ENCODE peak calls at places on chromosomes 13 and 19, in five cellular contexts. One of them, this sample, is unnamed.

GRCh38 chr19:49555600-49556411 is 24.6 kb downstream of the NOSIP start:
- DNase-seq in posterior cingulate gyrus: no peak
- DNase-seq in stomach: peak
- DNase-seq in body of pancreas: peak
- DNase-seq in HEK293T: peak
- DNase-seq in this sample: peak

GRCh38 chr13:79398915-79399314 is 7.1 kb downstream of the RBM26 start:
- DNase-seq in HEK293T: no peak
- DNase-seq in body of pancreas: no peak
- DNase-seq in stomach: no peak
- DNase-seq in posterior cingulate gyrus: no peak
- DNase-seq in this sample: no peak

GRCh38 chr19:50537306-50537685 is 23.6 kb upstream of the ASPDH start:
- DNase-seq in stomach: no peak
- DNase-seq in HEK293T: no peak
- DNase-seq in posterior cingulate gyrus: no peak
- DNase-seq in body of pancreas: no peak
- DNase-seq in this sample: no peak

GRCh38 chr19:13505761-13506549 is at the start of gene CACNA1A:
- DNase-seq in body of pancreas: peak
- DNase-seq in HEK293T: peak
- DNase-seq in stomach: no peak
- DNase-seq in posterior cingulate gyrus: no peak
- DNase-seq in this sample: no peak

GRCh38 chr19:36006955-36007354 is 1.7 kb downstream of the SYNE4 start:
- DNase-seq in body of pancreas: no peak
- DNase-seq in stomach: no peak
- DNase-seq in HEK293T: no peak
- DNase-seq in posterior cingulate gyrus: no peak
- DNase-seq in this sample: no peak

GRCh38 chr19:13031917-13032623 is 36.8 kb downstream of the NFIX start:
- DNase-seq in body of pancreas: no peak
- DNase-seq in stomach: no peak
- DNase-seq in HEK293T: no peak
- DNase-seq in posterior cingulate gyrus: peak
- DNase-seq in this sample: no peak

GRCh38 chr19:56637976-56638555 is 4.9 kb upstream of the SMIM17 start:
- DNase-seq in posterior cingulate gyrus: no peak
- DNase-seq in HEK293T: peak
- DNase-seq in stomach: peak
- DNase-seq in body of pancreas: peak
- DNase-seq in this sample: no peak

GRCh38 chr19:3512562-3512961 is 6.5 kb downstream of the FZR1 start:
- DNase-seq in stomach: no peak
- DNase-seq in posterior cingulate gyrus: no peak
- DNase-seq in HEK293T: no peak
- DNase-seq in body of pancreas: no peak
- DNase-seq in this sample: no peak

GRCh38 chr13:44719857-44720671 is 143.9 kb upstream of the TSC22D1 start:
- DNase-seq in posterior cingulate gyrus: no peak
- DNase-seq in stomach: no peak
- DNase-seq in body of pancreas: no peak
- DNase-seq in HEK293T: no peak
- DNase-seq in this sample: no peak

GRCh38 chr13:28357247-28357825 is 137.6 kb downstream of the FLT1 start:
- DNase-seq in posterior cingulate gyrus: no peak
- DNase-seq in body of pancreas: no peak
- DNase-seq in HEK293T: no peak
- DNase-seq in stomach: no peak
- DNase-seq in this sample: no peak

GRCh38 chr13:48591889-48592725 is 59.2 kb upstream of the RCBTB2 start:
- DNase-seq in HEK293T: no peak
- DNase-seq in posterior cingulate gyrus: no peak
- DNase-seq in body of pancreas: no peak
- DNase-seq in stomach: no peak
- DNase-seq in this sample: no peak

GRCh38 chr13:79780240-79780639 is 299.3 kb downstream of the NDFIP2 start:
- DNase-seq in posterior cingulate gyrus: no peak
- DNase-seq in body of pancreas: no peak
- DNase-seq in stomach: no peak
- DNase-seq in HEK293T: no peak
- DNase-seq in this sample: no peak

GRCh38 chr13:111119966-111120365 is 4.9 kb downstream of the ARHGEF7 start:
- DNase-seq in stomach: no peak
- DNase-seq in posterior cingulate gyrus: no peak
- DNase-seq in HEK293T: no peak
- DNase-seq in body of pancreas: no peak
- DNase-seq in this sample: no peak

GRCh38 chr19:20422616-20423205 is 142.9 kb downstream of the ZNF737 start:
- DNase-seq in stomach: no peak
- DNase-seq in HEK293T: no peak
- DNase-seq in body of pancreas: no peak
- DNase-seq in posterior cingulate gyrus: no peak
- DNase-seq in this sample: no peak

GRCh38 chr13:38684714-38685113 is 2.2 kb upstream of the FREM2 start:
- DNase-seq in HEK293T: no peak
- DNase-seq in body of pancreas: no peak
- DNase-seq in posterior cingulate gyrus: no peak
- DNase-seq in stomach: no peak
- DNase-seq in this sample: no peak

GRCh38 chr13:32535140-32535539 is 3.5 kb downstream of the N4BP2L2 start:
- DNase-seq in stomach: no peak
- DNase-seq in HEK293T: no peak
- DNase-seq in body of pancreas: no peak
- DNase-seq in posterior cingulate gyrus: no peak
- DNase-seq in this sample: no peak

GRCh38 chr19:35260694-35261304 is 8.0 kb upstream of the USF2 start:
- DNase-seq in posterior cingulate gyrus: no peak
- DNase-seq in HEK293T: no peak
- DNase-seq in body of pancreas: peak
- DNase-seq in stomach: peak
- DNase-seq in this sample: no peak

GRCh38 chr19:55158848-55159793 is 1.6 kb upstream of the TNNI3 start:
- DNase-seq in posterior cingulate gyrus: no peak
- DNase-seq in stomach: no peak
- DNase-seq in body of pancreas: no peak
- DNase-seq in HEK293T: no peak
- DNase-seq in this sample: no peak

GRCh38 chr13:76764916-76765315 is 121.3 kb downstream of the KCTD12 start:
- DNase-seq in body of pancreas: no peak
- DNase-seq in stomach: no peak
- DNase-seq in HEK293T: no peak
- DNase-seq in posterior cingulate gyrus: no peak
- DNase-seq in this sample: no peak

GRCh38 chr19:5947435-5947834 is 30.5 kb downstream of the RANBP3 start:
- DNase-seq in posterior cingulate gyrus: peak
- DNase-seq in body of pancreas: peak
- DNase-seq in stomach: peak
- DNase-seq in HEK293T: no peak
- DNase-seq in this sample: no peak

GRCh38 chr13:74450976-74451375 is 316.8 kb upstream of the KLF12 start:
- DNase-seq in HEK293T: no peak
- DNase-seq in stomach: no peak
- DNase-seq in body of pancreas: no peak
- DNase-seq in posterior cingulate gyrus: no peak
- DNase-seq in this sample: no peak

GRCh38 chr19:1745589-1746031 is 7.7 kb upstream of the ONECUT3 start:
- DNase-seq in HEK293T: no peak
- DNase-seq in body of pancreas: no peak
- DNase-seq in posterior cingulate gyrus: no peak
- DNase-seq in stomach: no peak
- DNase-seq in this sample: no peak

GRCh38 chr19:38596057-38596981 is 21.4 kb downstream of the MAP4K1 start:
- DNase-seq in stomach: peak
- DNase-seq in body of pancreas: peak
- DNase-seq in HEK293T: peak
- DNase-seq in posterior cingulate gyrus: no peak
- DNase-seq in this sample: no peak

GRCh38 chr13:110044521-110045200 is 258.3 kb upstream of the IRS2 start:
- DNase-seq in posterior cingulate gyrus: no peak
- DNase-seq in stomach: no peak
- DNase-seq in HEK293T: no peak
- DNase-seq in body of pancreas: no peak
- DNase-seq in this sample: no peak

GRCh38 chr13:59367467-59367866 is 796.3 kb downstream of the DIAPH3 start:
- DNase-seq in HEK293T: no peak
- DNase-seq in stomach: no peak
- DNase-seq in body of pancreas: no peak
- DNase-seq in posterior cingulate gyrus: no peak
- DNase-seq in this sample: no peak

GRCh38 chr19:35642312-35642711 is 767 bp downstream of the ETV2 start:
- DNase-seq in posterior cingulate gyrus: no peak
- DNase-seq in body of pancreas: no peak
- DNase-seq in HEK293T: no peak
- DNase-seq in stomach: no peak
- DNase-seq in this sample: no peak